ENCODE peak calls at places on chromosomes 3 and 15, in eight cellular contexts. F is body of pancreas; Z is heart right ventricle; J is psoas muscle; V is aorta; H is IMR-90; P is CD8-positive, alpha-beta memory T cell; I is ovary. C is an unnamed sample.

GRCh38 chr3:31636693-31637442 is 104.1 kb downstream of the STT3B start:
- DNase-seq in F (no peak), Z (no peak), J (no peak), V (no peak), H (no peak), P (peak), I (no peak), C (no peak)

GRCh38 chr3:114879059-114880031 is 267.7 kb downstream of the ZBTB20 start:
- DNase-seq in F (no peak), Z (no peak), J (no peak), V (no peak), H (peak), P (no peak), I (no peak), C (peak)

GRCh38 chr3:183534249-183534648 is 21.3 kb downstream of the KLHL6 start:
- DNase-seq in F (no peak), Z (no peak), J (no peak), V (no peak), H (peak), P (no peak), I (no peak), C (no peak)

GRCh38 chr3:125123455-125123854 is 67.7 kb upstream of the HEG1 start:
- DNase-seq in F (no peak), Z (no peak), J (no peak), V (no peak), H (no peak), P (no peak), I (no peak), C (no peak)

GRCh38 chr3:186492594-186492993 is 51.6 kb downstream of the CRYGS start:
- DNase-seq in F (peak), Z (no peak), J (no peak), V (no peak), H (no peak), P (no peak), I (no peak), C (no peak)

GRCh38 chr3:56800373-56801150 is 1.2 kb downstream of the ARHGEF3 start:
- DNase-seq in F (no peak), Z (no peak), J (no peak), V (no peak), H (no peak), P (peak), I (no peak), C (no peak)

GRCh38 chr3:73950781-73951180 is 326.0 kb upstream of the PDZRN3 start:
- DNase-seq in F (no peak), Z (no peak), J (no peak), V (no peak), H (no peak), P (no peak), I (no peak), C (no peak)

GRCh38 chr15:56835598-56836275 is 82.7 kb upstream of the TCF12 start:
- DNase-seq in F (no peak), Z (no peak), J (no peak), V (no peak), H (peak), P (no peak), I (peak), C (no peak)

GRCh38 chr15:31482122-31482922 is 155.7 kb downstream of the KLF13 start:
- DNase-seq in F (no peak), Z (no peak), J (no peak), V (no peak), H (no peak), P (no peak), I (no peak), C (no peak)

GRCh38 chr3:168427830-168428471 is 332.2 kb upstream of the GOLIM4 start:
- DNase-seq in F (no peak), Z (no peak), J (no peak), V (no peak), H (no peak), P (no peak), I (no peak), C (no peak)

GRCh38 chr3:71160800-71161546 is 422.6 kb downstream of the FOXP1 start:
- DNase-seq in F (no peak), Z (no peak), J (no peak), V (no peak), H (peak), P (no peak), I (no peak), C (no peak)

GRCh38 chr3:138438896-138439295 is 4.5 kb downstream of the ESYT3 start:
- DNase-seq in F (no peak), Z (no peak), J (no peak), V (peak), H (no peak), P (no peak), I (no peak), C (no peak)

GRCh38 chr3:173745952-173746682 is 348.6 kb downstream of the NLGN1 start:
- DNase-seq in F (no peak), Z (no peak), J (no peak), V (no peak), H (peak), P (no peak), I (no peak), C (no peak)

GRCh38 chr15:101193063-101193712 is 58.7 kb downstream of the CHSY1 start:
- DNase-seq in F (no peak), Z (peak), J (peak), V (peak), H (peak), P (no peak), I (peak), C (peak)

GRCh38 chr15:101192081-101192480 is 59.8 kb downstream of the CHSY1 start:
- DNase-seq in F (no peak), Z (no peak), J (no peak), V (no peak), H (no peak), P (no peak), I (no peak), C (no peak)

GRCh38 chr15:101193781-101194180 is 58.1 kb downstream of the CHSY1 start:
- DNase-seq in F (no peak), Z (no peak), J (no peak), V (no peak), H (no peak), P (no peak), I (no peak), C (no peak)

GRCh38 chr15:101191242-101191641 is 60.6 kb downstream of the CHSY1 start:
- DNase-seq in F (no peak), Z (no peak), J (no peak), V (no peak), H (peak), P (no peak), I (no peak), C (no peak)

DNA sequence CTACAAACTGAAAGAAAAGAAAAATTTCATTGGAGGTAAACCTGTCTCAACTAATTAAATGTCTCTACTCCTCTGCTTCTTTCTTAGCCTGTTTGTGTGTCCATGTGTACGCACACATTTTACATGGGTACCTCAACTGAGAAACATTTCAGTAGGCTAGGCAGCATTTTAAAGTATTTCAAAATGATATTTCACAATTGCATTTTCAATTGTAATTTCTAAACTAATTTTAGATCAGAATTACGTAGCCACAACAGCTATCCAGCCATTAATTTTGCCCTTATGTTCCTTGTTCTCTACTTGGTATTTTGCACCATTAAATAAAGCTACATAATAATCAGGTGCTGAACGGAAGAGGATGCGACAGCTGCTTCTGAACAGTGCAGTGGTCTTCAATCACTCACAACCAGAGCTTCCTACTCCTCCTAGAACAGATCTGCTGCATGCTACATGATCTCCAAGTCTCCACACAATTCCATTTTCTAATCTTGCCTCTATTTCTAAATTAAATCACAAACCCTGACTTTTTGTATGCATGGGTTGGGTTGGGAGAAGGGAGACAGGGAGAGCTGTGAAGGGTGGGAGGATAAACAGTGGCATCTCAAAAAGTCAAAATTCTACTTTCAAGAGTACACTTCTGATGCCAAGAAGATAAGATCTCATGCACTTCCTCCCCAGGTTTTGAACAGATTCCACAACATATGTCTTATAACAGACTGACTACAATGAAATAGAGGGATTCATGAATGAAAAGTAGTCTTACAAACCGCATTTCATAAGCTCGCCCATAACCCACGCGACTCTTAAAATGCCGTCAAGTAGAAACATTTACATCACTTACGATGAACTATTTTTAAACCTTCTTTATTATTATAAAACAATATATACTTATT is 57.4 kb downstream of the CHSY1 start:
- DNase-seq in F (no peak), Z (no peak), J (no peak), V (no peak), H (no peak), P (no peak), I (no peak), C (no peak)
- H3K4me3 ChIP-seq in F (no peak), Z (no peak), J (peak), V (no peak), H (no peak), P (peak), I (no peak), C (no peak)

DNA sequence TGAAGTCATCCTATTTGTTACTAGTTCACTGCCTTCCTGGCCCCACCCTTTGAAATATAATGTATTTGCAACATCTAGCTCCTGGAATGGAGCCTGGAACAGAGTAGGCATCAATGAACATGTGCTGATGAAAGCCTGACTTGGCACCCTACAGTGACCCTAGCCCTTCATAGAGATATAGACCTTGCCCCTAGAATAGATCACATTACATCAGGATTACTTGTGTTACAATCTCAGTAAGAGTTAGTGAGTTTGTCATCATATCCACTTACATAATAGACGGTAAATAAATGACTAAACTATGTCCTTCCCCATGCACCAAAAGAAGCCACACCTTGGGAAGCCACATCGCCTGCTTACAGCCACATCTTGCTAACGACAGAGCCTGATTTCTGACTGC is 110.5 kb upstream of the WNT5A start:
- DNase-seq in F (no peak), Z (no peak), J (no peak), V (no peak), H (no peak), P (no peak), I (no peak), C (no peak)
- H3K4me3 ChIP-seq in F (no peak), Z (no peak), J (no peak), V (no peak), H (no peak), P (no peak), I (no peak), C (no peak)

GRCh38 chr3:122646146-122646988 is 34.3 kb upstream of the PARP14 start:
- DNase-seq in F (no peak), Z (no peak), J (no peak), V (no peak), H (no peak), P (peak), I (no peak), C (no peak)
- H3K4me3 ChIP-seq in F (no peak), Z (no peak), J (peak), V (no peak), H (no peak), P (peak), I (no peak), C (no peak)

DNA sequence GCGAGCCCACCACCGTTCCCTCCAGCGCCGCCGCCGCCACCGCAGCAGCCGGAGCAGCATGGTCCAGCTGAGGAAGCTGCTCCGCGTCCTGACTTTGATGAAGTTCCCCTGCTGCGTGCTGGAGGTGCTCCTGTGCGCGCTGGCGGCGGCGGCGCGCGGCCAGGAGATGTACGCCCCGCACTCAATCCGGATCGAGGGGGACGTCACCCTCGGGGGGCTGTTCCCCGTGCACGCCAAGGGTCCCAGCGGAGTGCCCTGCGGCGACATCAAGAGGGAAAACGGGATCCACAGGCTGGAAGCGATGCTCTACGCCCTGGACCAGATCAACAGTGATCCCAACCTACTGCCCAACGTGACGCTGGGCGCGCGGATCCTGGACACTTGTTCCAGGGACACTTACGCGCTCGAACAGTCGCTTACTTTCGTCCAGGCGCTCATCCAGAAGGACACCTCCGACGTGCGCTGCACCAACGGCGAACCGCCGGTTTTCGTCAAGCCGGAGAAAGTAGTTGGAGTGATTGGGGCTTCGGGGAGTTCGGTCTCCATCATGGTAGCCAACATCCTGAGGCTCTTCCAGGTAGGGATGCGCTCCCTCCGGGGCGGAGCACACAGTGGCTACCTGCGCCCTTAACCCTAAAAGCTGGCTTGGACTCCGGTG is 545 bp downstream of the GRM7 start:
- DNase-seq in F (no peak), Z (no peak), J (no peak), V (no peak), H (no peak), P (no peak), I (no peak), C (no peak)
- H3K4me3 ChIP-seq in F (no peak), Z (peak), J (peak), V (peak), H (no peak), P (no peak), I (peak), C (no peak)

GRCh38 chr3:172522871-172523818 is at the start of gene TNFSF10:
- DNase-seq in F (peak), Z (peak), J (peak), V (no peak), H (peak), P (peak), I (peak), C (no peak)
- H3K4me3 ChIP-seq in F (peak), Z (peak), J (peak), V (no peak), H (no peak), P (peak), I (peak), C (peak)

DNA sequence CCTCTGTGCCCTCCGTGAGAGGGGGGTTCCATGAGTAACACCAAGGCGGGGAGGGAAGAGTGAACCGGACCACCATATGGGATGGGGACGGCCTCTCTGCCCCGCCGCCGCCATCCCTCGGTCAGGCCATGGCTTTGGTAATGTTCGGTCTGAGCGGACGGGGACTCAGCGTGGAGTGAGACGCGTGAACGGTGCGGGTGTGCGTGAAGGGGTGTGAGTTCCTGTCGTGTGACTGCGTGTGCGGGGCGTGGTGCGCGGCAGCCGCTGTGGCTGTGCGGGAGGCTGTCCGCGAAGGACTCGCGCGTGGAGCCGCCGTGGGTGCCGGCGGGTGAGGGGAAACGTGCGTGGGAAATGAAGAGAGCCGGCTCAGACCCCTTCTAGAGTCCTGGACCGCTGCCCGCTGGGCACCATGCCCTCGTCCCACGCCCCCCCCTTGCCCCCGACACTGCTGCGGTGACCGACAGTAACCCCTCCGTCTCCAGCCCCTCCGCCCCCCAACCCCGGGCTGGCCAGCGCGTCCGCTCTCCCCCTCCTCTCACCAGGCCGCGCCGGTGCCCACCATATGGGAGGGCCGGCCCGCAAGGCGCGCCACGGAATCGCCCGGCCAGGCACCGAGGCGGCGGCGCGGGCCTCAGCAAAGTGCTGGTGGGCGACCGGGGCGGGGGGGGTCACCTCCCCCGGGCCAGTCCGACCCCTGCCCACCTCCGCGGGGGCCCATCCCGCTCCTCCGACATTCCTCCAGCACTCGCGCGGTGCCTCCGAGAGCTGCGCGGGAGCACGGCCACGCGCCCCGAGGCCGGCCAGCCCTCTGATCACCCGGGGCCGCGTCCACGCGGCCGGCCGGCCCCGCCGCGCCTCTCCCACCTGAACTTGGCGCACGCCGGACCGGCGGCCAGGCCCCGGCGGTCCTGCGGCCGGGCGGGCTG is 572 bp downstream of the KLF15 start:
- DNase-seq in F (peak), Z (peak), J (peak), V (peak), H (no peak), P (peak), I (peak), C (no peak)
- H3K4me3 ChIP-seq in F (peak), Z (peak), J (peak), V (peak), H (peak), P (peak), I (peak), C (peak)

GRCh38 chr15:24772709-24773373 is 97.3 kb downstream of the NPAP1 start:
- DNase-seq in F (peak), Z (peak), J (peak), V (peak), H (peak), P (peak), I (peak), C (peak)

GRCh38 chr15:24777307-24777706 is 101.7 kb downstream of the NPAP1 start:
- DNase-seq in F (no peak), Z (no peak), J (no peak), V (no peak), H (no peak), P (no peak), I (no peak), C (no peak)

GRCh38 chr15:24766511-24767133 is 91.0 kb downstream of the NPAP1 start:
- DNase-seq in F (no peak), Z (no peak), J (no peak), V (no peak), H (no peak), P (no peak), I (no peak), C (no peak)

DNA sequence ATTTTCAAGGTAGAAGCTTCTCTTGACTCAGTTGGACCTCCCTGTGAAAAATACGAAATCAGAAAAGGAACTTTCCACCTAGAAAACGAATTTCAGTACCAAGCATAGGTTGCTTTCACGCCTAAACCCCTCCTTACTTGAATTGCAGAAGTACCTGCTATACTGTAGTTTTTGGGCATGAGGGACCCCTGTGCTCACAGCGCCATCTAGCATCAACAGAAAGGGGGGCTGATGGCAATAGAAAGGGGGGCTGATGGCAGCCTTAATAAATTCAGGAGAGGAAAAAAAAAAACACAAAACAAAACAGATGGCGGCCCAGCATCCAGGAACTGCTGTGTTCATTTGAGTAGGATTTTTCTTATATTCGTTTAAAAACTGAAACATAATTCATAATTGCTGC is 96.7 kb downstream of the NPAP1 start:
- DNase-seq in F (no peak), Z (no peak), J (no peak), V (no peak), H (no peak), P (no peak), I (no peak), C (no peak)
- H3K4me3 ChIP-seq in F (no peak), Z (peak), J (peak), V (no peak), H (no peak), P (peak), I (no peak), C (peak)

GRCh38 chr15:27479232-27480140 is 508.5 kb downstream of the GABRG3 start:
- DNase-seq in F (no peak), Z (no peak), J (no peak), V (no peak), H (no peak), P (no peak), I (no peak), C (no peak)
- H3K4me3 ChIP-seq in F (no peak), Z (no peak), J (no peak), V (no peak), H (no peak), P (no peak), I (no peak), C (no peak)

DNA sequence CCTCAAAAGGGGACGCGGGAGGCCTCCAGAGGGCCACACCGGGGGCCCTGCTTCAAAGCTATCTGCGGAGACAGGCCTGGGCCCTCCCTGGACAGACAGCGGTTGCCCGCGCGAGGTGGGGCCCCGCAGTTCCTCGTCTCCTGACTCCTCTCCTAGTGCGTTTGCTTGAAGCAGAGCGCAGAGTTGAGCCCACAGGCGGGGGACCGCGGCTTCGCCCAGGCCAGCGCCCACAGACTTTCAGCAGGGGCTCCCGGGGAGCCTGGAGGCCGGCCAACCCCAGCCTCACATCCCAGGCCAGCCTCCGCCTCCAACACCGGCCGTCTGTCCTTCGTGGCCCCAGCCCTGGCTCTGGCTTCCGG is 540 bp upstream of the ADAMTS7 start:
- DNase-seq in F (no peak), Z (peak), J (peak), V (no peak), H (no peak), P (no peak), I (no peak), C (no peak)
- H3K4me3 ChIP-seq in F (no peak), Z (peak), J (peak), V (peak), H (peak), P (no peak), I (peak), C (peak)

GRCh38 chr15:41773332-41773728 is 954 bp upstream of the MAPKBP1 start:
- DNase-seq in F (no peak), Z (no peak), J (no peak), V (no peak), H (no peak), P (no peak), I (no peak), C (no peak)
- H3K4me3 ChIP-seq in F (no peak), Z (peak), J (peak), V (no peak), H (peak), P (peak), I (peak), C (peak)